ENCODE peak calls at places on chromosomes 5 and 9, in six cellular contexts. P is upper lobe of left lung, N is prostate gland, H is stomach, B is transverse colon, K is HepG2. D is an unnamed sample.

GRCh38 chr5:115246361-115246991 is 16.2 kb downstream of the PGGT1B start:
- DNase-seq in P (no peak), N (no peak), H (no peak), B (no peak), K (peak), D (no peak)

GRCh38 chr9:87557996-87558395 is 60.3 kb downstream of the DAPK1 start:
- DNase-seq in P (no peak), N (no peak), H (peak), B (peak), K (no peak), D (no peak)

GRCh38 chr9:35658894-35659220 is 765 bp downstream of the CCDC107 start:
- DNase-seq in P (no peak), N (no peak), H (no peak), B (peak), K (peak), D (no peak)

GRCh38 chr9:92954078-92954861 is 6.9 kb downstream of the FGD3 start:
- DNase-seq in P (peak), N (peak), H (peak), B (peak), K (no peak), D (no peak)

GRCh38 chr9:97954550-97954989 is 16.6 kb upstream of the HEMGN start:
- DNase-seq in P (peak), N (peak), H (peak), B (peak), K (peak), D (no peak)

GRCh38 chr5:143659614-143660238 is 152.2 kb upstream of the HMHB1 start:
- DNase-seq in P (no peak), N (no peak), H (no peak), B (no peak), K (peak), D (no peak)

GRCh38 chr9:133731876-133732321 is 6.3 kb downstream of the SARDH start:
- DNase-seq in P (no peak), N (no peak), H (peak), B (no peak), K (peak), D (no peak)

GRCh38 chr9:113223963-113224362 is 2.6 kb downstream of the SLC31A1 start:
- DNase-seq in P (no peak), N (no peak), H (no peak), B (no peak), K (peak), D (no peak)

DNA sequence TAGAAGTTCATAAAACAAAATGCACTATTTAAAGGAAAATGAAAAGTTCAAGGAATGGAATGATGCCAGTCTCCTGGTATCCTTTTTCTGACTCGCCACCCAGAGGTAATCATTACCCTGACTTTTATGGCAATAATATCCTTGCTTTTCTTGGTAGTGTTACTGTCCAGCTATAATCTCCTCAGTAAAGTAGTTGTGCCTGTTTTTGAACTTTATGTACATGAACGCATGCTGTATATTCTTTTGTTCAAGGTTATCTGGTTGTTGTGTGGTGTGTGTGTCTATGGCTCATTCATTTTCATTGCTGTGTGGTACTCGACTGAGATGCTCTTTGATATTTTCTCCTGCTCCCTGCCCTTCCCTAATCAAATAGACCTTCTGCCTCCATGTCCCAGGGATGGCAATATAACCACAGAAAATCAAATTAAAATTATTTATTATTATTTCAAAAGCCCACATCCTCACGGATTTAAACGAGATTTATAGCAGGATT is 29.2 kb upstream of the FBP1 start:
- DNase-seq in P (no peak), N (no peak), H (no peak), B (no peak), K (no peak), D (no peak)
- H3K4me3 ChIP-seq in P (no peak), N (no peak), H (no peak), B (no peak), K (no peak), D (no peak)

GRCh38 chr5:54455413-54456157 is at the start of gene HSPB3:
- DNase-seq in P (no peak), N (no peak), H (no peak), B (peak), K (no peak), D (peak)
- TF ChIP-seq POLR2AphosphoS5 in P (no peak), N (no peak), H (no peak), B (peak), K (no peak), D (no peak)

DNA sequence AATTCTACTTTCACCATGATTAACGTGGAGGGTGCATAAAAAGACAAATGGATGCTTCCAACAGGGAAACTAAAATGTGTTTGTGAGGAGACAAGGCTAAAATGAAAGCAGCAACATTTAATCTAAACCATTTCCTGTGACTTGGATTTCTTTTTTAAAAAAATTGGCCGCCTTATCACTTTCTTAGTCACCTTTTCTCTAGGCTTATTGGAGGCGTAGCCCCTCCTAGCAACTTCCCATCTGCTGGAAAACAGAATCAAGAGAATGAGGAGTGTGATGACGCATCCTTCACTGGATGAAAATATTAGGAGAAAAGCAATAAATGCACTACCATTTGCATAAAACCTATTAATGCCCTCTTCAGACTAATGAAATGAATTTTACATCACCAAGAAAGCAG is 791 bp upstream of the GPR150 start:
- DNase-seq in P (no peak), N (no peak), H (no peak), B (no peak), K (no peak), D (no peak)
- H3K4me3 ChIP-seq in P (no peak), N (no peak), H (no peak), B (no peak), K (no peak), D (peak)

GRCh38 chr9:20683351-20684034 is 566 bp upstream of the FOCAD start:
- DNase-seq in P (peak), N (peak), H (peak), B (peak), K (peak), D (peak)
- TF ChIP-seq POLR2AphosphoS5 in P (no peak), N (no peak), H (no peak), B (peak), K (no peak), D (peak)

DNA sequence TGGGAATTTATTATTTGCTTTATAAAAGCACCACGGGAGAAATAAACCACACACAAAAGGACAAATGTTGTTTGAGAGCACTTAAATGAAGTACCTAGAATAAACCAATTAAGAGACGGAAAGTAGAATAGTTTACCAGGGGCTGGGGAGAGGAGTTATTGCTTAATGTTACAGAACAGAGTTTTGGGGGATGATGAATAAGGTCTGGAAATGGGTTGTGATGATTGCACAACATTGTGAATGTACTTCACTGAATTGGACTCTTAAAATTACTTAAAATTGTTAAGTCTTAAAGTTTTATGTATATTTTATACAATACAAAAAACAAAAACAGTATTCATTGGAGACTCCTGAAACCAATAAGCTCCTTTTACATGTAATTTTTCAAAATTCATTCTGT is 1.5 kb downstream of the ZBTB43 start:
- DNase-seq in P (no peak), N (no peak), H (no peak), B (no peak), K (no peak), D (no peak)
- H3K4me3 ChIP-seq in P (no peak), N (peak), H (peak), B (peak), K (peak), D (peak)

GRCh38 chr9:2017209-2017458 is 2.0 kb downstream of the SMARCA2 start:
- DNase-seq in P (no peak), N (no peak), H (no peak), B (no peak), K (no peak), D (no peak)
- TF ChIP-seq POLR2AphosphoS5 in P (no peak), N (no peak), H (no peak), B (no peak), K (no peak), D (no peak)

GRCh38 chr5:80755634-80756033 is 100.9 kb upstream of the DHFR start:
- DNase-seq in P (no peak), N (no peak), H (no peak), B (no peak), K (no peak), D (no peak)
- H3K4me3 ChIP-seq in P (no peak), N (no peak), H (no peak), B (no peak), K (no peak), D (no peak)

GRCh38 chr5:65037845-65038815 is 269.4 kb downstream of the CWC27 start:
- DNase-seq in P (no peak), N (no peak), H (no peak), B (peak), K (peak), D (no peak)

GRCh38 chr5:65034029-65034781 is 265.5 kb downstream of the CWC27 start:
- DNase-seq in P (no peak), N (no peak), H (peak), B (no peak), K (peak), D (no peak)

GRCh38 chr5:65034782-65035181 is 266.1 kb downstream of the CWC27 start:
- DNase-seq in P (no peak), N (no peak), H (no peak), B (peak), K (no peak), D (no peak)

GRCh38 chr5:65032250-65032649 is 263.5 kb downstream of the CWC27 start:
- DNase-seq in P (no peak), N (no peak), H (no peak), B (no peak), K (no peak), D (no peak)

DNA sequence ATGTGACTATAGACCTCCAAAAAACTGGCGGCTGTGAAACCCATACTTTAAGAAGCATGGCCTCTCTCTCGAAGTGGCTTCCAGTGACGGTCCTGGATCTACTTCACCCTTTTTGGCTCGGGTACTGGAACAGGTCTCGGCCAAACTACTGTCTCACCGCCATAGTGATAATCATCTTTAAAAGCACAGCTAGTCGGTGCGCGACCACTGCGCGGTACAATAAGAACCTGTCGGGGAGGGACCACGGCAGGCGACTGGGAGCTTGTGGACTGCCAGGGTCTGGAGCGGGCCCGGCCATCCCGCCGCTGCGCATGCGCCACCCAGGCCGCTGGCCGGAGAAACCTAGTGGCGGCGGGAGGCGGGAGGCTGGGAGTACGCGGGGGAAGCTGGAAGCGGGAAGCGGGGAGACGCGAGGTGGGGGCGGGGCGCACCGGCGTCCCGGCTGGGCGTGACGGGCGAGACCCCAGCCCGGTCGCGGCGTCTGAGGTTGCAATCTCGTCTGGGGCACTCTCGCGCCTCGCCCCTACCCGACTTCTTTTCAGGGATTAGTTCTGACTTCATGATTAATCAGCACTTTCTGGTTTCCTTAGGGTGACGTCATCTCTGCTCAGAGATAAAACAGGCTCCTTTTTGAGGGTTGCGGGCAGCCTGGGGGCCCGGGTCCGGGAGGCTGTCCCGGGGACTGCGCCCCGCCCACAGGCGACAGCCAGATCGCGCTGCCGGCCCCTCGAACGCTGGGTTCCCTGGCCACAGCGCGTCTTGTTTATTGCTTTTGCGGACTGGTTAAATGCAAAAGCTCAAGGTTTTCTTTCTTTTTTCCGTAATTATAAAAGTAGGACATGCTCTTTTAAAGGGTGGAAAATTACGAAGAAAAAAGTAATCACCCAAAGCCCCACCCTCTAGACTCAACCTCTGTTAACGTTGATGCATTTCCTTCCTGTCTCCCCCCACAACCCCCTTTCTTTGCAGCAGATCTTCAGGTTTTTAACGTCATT is 266.8 kb downstream of the CWC27 start:
- DNase-seq in P (peak), N (peak), H (peak), B (peak), K (peak), D (peak)
- TF ChIP-seq POLR2AphosphoS5 in P (peak), N (peak), H (peak), B (peak), K (no peak), D (peak)

GRCh38 chr9:16337322-16338029 is 533.0 kb downstream of the BNC2 start:
- DNase-seq in P (no peak), N (no peak), H (no peak), B (no peak), K (no peak), D (no peak)

GRCh38 chr9:16331527-16331926 is 538.9 kb downstream of the BNC2 start:
- DNase-seq in P (no peak), N (no peak), H (no peak), B (no peak), K (no peak), D (no peak)

GRCh38 chr9:16333697-16334096 is 536.8 kb downstream of the BNC2 start:
- DNase-seq in P (no peak), N (no peak), H (no peak), B (no peak), K (no peak), D (no peak)

GRCh38 chr9:16336833-16337232 is 533.6 kb downstream of the BNC2 start:
- DNase-seq in P (no peak), N (no peak), H (no peak), B (no peak), K (no peak), D (no peak)

DNA sequence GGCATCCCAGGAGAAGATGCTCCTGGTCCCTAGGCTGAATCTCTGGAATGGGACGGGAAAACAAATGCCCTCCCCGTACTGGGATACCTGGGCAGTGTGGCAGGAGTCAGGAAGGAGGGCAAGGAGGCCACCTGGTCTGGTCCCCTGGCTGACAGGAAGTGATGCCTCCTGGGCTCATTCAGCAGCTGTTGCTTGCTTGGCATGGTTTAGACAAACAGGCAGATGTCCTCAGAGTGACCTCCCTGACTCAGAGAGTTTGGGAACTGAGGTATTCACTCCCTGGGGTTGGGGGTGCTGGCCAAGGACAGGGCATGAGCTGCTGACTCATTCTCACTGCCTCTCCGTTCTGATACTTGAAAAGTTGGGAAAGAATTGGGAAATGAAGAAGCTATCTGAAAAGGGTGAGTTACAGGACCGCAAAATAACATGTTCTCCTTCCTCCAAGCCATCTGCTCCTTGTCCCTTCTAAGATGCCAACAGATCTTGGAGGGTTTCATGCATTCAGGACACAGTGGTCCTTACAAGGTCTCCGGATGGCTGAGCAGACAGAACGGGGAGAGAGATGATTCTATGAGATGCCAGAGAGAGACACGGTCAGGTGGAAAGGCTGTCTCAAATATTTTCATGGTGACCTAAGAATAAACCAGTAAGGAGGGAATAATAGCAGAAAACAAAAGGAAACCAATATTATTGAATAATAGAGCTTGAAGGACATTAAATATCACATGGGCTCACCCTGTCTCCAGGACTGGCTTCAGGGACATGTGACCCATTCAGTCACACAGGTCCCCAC is 534.5 kb downstream of the BNC2 start:
- DNase-seq in P (peak), N (no peak), H (no peak), B (peak), K (no peak), D (peak)
- H3K4me3 ChIP-seq in P (no peak), N (no peak), H (no peak), B (no peak), K (no peak), D (no peak)

GRCh38 chr5:1153428-1153827 is 41.6 kb upstream of the SLC12A7 start:
- DNase-seq in P (no peak), N (no peak), H (no peak), B (no peak), K (no peak), D (no peak)

GRCh38 chr5:1152156-1152555 is 40.3 kb upstream of the SLC12A7 start:
- DNase-seq in P (no peak), N (no peak), H (no peak), B (no peak), K (no peak), D (no peak)

GRCh38 chr5:1152771-1153282 is 41.0 kb upstream of the SLC12A7 start:
- DNase-seq in P (no peak), N (peak), H (no peak), B (no peak), K (no peak), D (no peak)

GRCh38 chr5:1150866-1151265 is 39.0 kb upstream of the SLC12A7 start:
- DNase-seq in P (no peak), N (no peak), H (no peak), B (no peak), K (no peak), D (no peak)

GRCh38 chr5:1151316-1151715 is 39.5 kb upstream of the SLC12A7 start:
- DNase-seq in P (no peak), N (no peak), H (no peak), B (no peak), K (no peak), D (no peak)
- TF ChIP-seq POLR2AphosphoS5 in P (no peak), N (no peak), H (no peak), B (no peak), K (no peak), D (no peak)